ENCODE peak calls at places on chromosomes 1 and 21, in ten cellular contexts. One of them, this sample, is unnamed.

GRCh38 chr1:209876091-209876800 is 48.5 kb downstream of the UTP25 start:
- DNase-seq in ascending aorta: no peak
- DNase-seq in left lobe of liver: no peak
- DNase-seq in activated T-helper 1 cell treated with anti-CD3 and anti-CD28 coated beads, Interleukin-2, amount 50 U/mL, for 16 hours: no peak
- DNase-seq in GM20000: no peak
- DNase-seq in lower leg skin: no peak
- DNase-seq in AG10803: peak
- DNase-seq in NCI-H510A treated with DMSO at 0.1 percent for 48 hours: peak
- DNase-seq in stimulated activated CD8-positive, alpha-beta memory T cell treated with anti-CD3 and anti-CD28 coated beads, Interleukin-4, amount 100 ng/mL, for 1 hour: no peak
- DNase-seq in foreskin fibroblast: no peak
- DNase-seq in this sample: no peak

GRCh38 chr1:1337793-1338147 is 6.7 kb downstream of the TAS1R3 start:
- DNase-seq in ascending aorta: no peak
- DNase-seq in left lobe of liver: no peak
- DNase-seq in activated T-helper 1 cell treated with anti-CD3 and anti-CD28 coated beads, Interleukin-2, amount 50 U/mL, for 16 hours: no peak
- DNase-seq in GM20000: peak
- DNase-seq in lower leg skin: no peak
- DNase-seq in AG10803: no peak
- DNase-seq in NCI-H510A treated with DMSO at 0.1 percent for 48 hours: no peak
- DNase-seq in stimulated activated CD8-positive, alpha-beta memory T cell treated with anti-CD3 and anti-CD28 coated beads, Interleukin-4, amount 100 ng/mL, for 1 hour: no peak
- DNase-seq in foreskin fibroblast: no peak
- DNase-seq in this sample: no peak

GRCh38 chr1:15703562-15703961 is 19.4 kb downstream of the PLEKHM2 start:
- DNase-seq in ascending aorta: peak
- DNase-seq in left lobe of liver: no peak
- DNase-seq in activated T-helper 1 cell treated with anti-CD3 and anti-CD28 coated beads, Interleukin-2, amount 50 U/mL, for 16 hours: no peak
- DNase-seq in GM20000: no peak
- DNase-seq in lower leg skin: peak
- DNase-seq in AG10803: peak
- DNase-seq in NCI-H510A treated with DMSO at 0.1 percent for 48 hours: no peak
- DNase-seq in stimulated activated CD8-positive, alpha-beta memory T cell treated with anti-CD3 and anti-CD28 coated beads, Interleukin-4, amount 100 ng/mL, for 1 hour: no peak
- DNase-seq in foreskin fibroblast: peak
- DNase-seq in this sample: peak

GRCh38 chr1:155077758-155078495 is 710 bp upstream of the EFNA3 start:
- DNase-seq in ascending aorta: no peak
- DNase-seq in left lobe of liver: no peak
- DNase-seq in activated T-helper 1 cell treated with anti-CD3 and anti-CD28 coated beads, Interleukin-2, amount 50 U/mL, for 16 hours: no peak
- DNase-seq in GM20000: no peak
- DNase-seq in lower leg skin: no peak
- DNase-seq in AG10803: no peak
- DNase-seq in NCI-H510A treated with DMSO at 0.1 percent for 48 hours: no peak
- DNase-seq in stimulated activated CD8-positive, alpha-beta memory T cell treated with anti-CD3 and anti-CD28 coated beads, Interleukin-4, amount 100 ng/mL, for 1 hour: no peak
- DNase-seq in foreskin fibroblast: no peak
- DNase-seq in this sample: no peak

GRCh38 chr1:217188280-217189235 is 442.3 kb downstream of the GPATCH2 start:
- DNase-seq in ascending aorta: no peak
- DNase-seq in left lobe of liver: no peak
- DNase-seq in activated T-helper 1 cell treated with anti-CD3 and anti-CD28 coated beads, Interleukin-2, amount 50 U/mL, for 16 hours: no peak
- DNase-seq in GM20000: no peak
- DNase-seq in lower leg skin: no peak
- DNase-seq in AG10803: no peak
- DNase-seq in NCI-H510A treated with DMSO at 0.1 percent for 48 hours: no peak
- DNase-seq in stimulated activated CD8-positive, alpha-beta memory T cell treated with anti-CD3 and anti-CD28 coated beads, Interleukin-4, amount 100 ng/mL, for 1 hour: no peak
- DNase-seq in foreskin fibroblast: no peak
- DNase-seq in this sample: no peak

GRCh38 chr1:184639205-184639604 is 115.5 kb downstream of the EDEM3 start:
- DNase-seq in ascending aorta: no peak
- DNase-seq in left lobe of liver: no peak
- DNase-seq in activated T-helper 1 cell treated with anti-CD3 and anti-CD28 coated beads, Interleukin-2, amount 50 U/mL, for 16 hours: no peak
- DNase-seq in GM20000: no peak
- DNase-seq in lower leg skin: no peak
- DNase-seq in AG10803: no peak
- DNase-seq in NCI-H510A treated with DMSO at 0.1 percent for 48 hours: no peak
- DNase-seq in stimulated activated CD8-positive, alpha-beta memory T cell treated with anti-CD3 and anti-CD28 coated beads, Interleukin-4, amount 100 ng/mL, for 1 hour: no peak
- DNase-seq in foreskin fibroblast: no peak
- DNase-seq in this sample: no peak

GRCh38 chr1:230407351-230407750 is 18.8 kb downstream of the PGBD5 start:
- DNase-seq in ascending aorta: peak
- DNase-seq in left lobe of liver: no peak
- DNase-seq in activated T-helper 1 cell treated with anti-CD3 and anti-CD28 coated beads, Interleukin-2, amount 50 U/mL, for 16 hours: no peak
- DNase-seq in GM20000: no peak
- DNase-seq in lower leg skin: no peak
- DNase-seq in AG10803: no peak
- DNase-seq in NCI-H510A treated with DMSO at 0.1 percent for 48 hours: no peak
- DNase-seq in stimulated activated CD8-positive, alpha-beta memory T cell treated with anti-CD3 and anti-CD28 coated beads, Interleukin-4, amount 100 ng/mL, for 1 hour: no peak
- DNase-seq in foreskin fibroblast: no peak
- DNase-seq in this sample: no peak

GRCh38 chr1:23868848-23869450 is 859 bp upstream of the FUCA1 start:
- DNase-seq in ascending aorta: no peak
- DNase-seq in left lobe of liver: no peak
- DNase-seq in activated T-helper 1 cell treated with anti-CD3 and anti-CD28 coated beads, Interleukin-2, amount 50 U/mL, for 16 hours: no peak
- DNase-seq in GM20000: peak
- DNase-seq in lower leg skin: no peak
- DNase-seq in AG10803: no peak
- DNase-seq in NCI-H510A treated with DMSO at 0.1 percent for 48 hours: no peak
- DNase-seq in stimulated activated CD8-positive, alpha-beta memory T cell treated with anti-CD3 and anti-CD28 coated beads, Interleukin-4, amount 100 ng/mL, for 1 hour: no peak
- DNase-seq in foreskin fibroblast: no peak
- DNase-seq in this sample: no peak

GRCh38 chr1:110309139-110309538 is 30.0 kb upstream of the RBM15 start:
- DNase-seq in ascending aorta: no peak
- DNase-seq in left lobe of liver: no peak
- DNase-seq in activated T-helper 1 cell treated with anti-CD3 and anti-CD28 coated beads, Interleukin-2, amount 50 U/mL, for 16 hours: no peak
- DNase-seq in GM20000: no peak
- DNase-seq in lower leg skin: no peak
- DNase-seq in AG10803: peak
- DNase-seq in NCI-H510A treated with DMSO at 0.1 percent for 48 hours: peak
- DNase-seq in stimulated activated CD8-positive, alpha-beta memory T cell treated with anti-CD3 and anti-CD28 coated beads, Interleukin-4, amount 100 ng/mL, for 1 hour: no peak
- DNase-seq in foreskin fibroblast: no peak
- DNase-seq in this sample: peak

GRCh38 chr21:42553435-42553834 is 39.8 kb downstream of the SLC37A1 start:
- DNase-seq in ascending aorta: no peak
- DNase-seq in left lobe of liver: no peak
- DNase-seq in activated T-helper 1 cell treated with anti-CD3 and anti-CD28 coated beads, Interleukin-2, amount 50 U/mL, for 16 hours: no peak
- DNase-seq in GM20000: no peak
- DNase-seq in lower leg skin: no peak
- DNase-seq in AG10803: no peak
- DNase-seq in NCI-H510A treated with DMSO at 0.1 percent for 48 hours: no peak
- DNase-seq in stimulated activated CD8-positive, alpha-beta memory T cell treated with anti-CD3 and anti-CD28 coated beads, Interleukin-4, amount 100 ng/mL, for 1 hour: no peak
- DNase-seq in foreskin fibroblast: no peak
- DNase-seq in this sample: no peak

GRCh38 chr1:10071640-10072039 is 38.9 kb downstream of the UBE4B start:
- DNase-seq in ascending aorta: no peak
- DNase-seq in left lobe of liver: no peak
- DNase-seq in activated T-helper 1 cell treated with anti-CD3 and anti-CD28 coated beads, Interleukin-2, amount 50 U/mL, for 16 hours: no peak
- DNase-seq in GM20000: no peak
- DNase-seq in lower leg skin: no peak
- DNase-seq in AG10803: no peak
- DNase-seq in NCI-H510A treated with DMSO at 0.1 percent for 48 hours: no peak
- DNase-seq in stimulated activated CD8-positive, alpha-beta memory T cell treated with anti-CD3 and anti-CD28 coated beads, Interleukin-4, amount 100 ng/mL, for 1 hour: no peak
- DNase-seq in foreskin fibroblast: no peak
- DNase-seq in this sample: no peak

GRCh38 chr1:119451158-119451557 is 36.2 kb downstream of the HSD3B2 start:
- DNase-seq in ascending aorta: no peak
- DNase-seq in left lobe of liver: no peak
- DNase-seq in activated T-helper 1 cell treated with anti-CD3 and anti-CD28 coated beads, Interleukin-2, amount 50 U/mL, for 16 hours: no peak
- DNase-seq in GM20000: no peak
- DNase-seq in lower leg skin: no peak
- DNase-seq in AG10803: no peak
- DNase-seq in NCI-H510A treated with DMSO at 0.1 percent for 48 hours: no peak
- DNase-seq in stimulated activated CD8-positive, alpha-beta memory T cell treated with anti-CD3 and anti-CD28 coated beads, Interleukin-4, amount 100 ng/mL, for 1 hour: no peak
- DNase-seq in foreskin fibroblast: no peak
- DNase-seq in this sample: no peak

GRCh38 chr1:221697924-221698425 is 43.9 kb downstream of the DUSP10 start:
- DNase-seq in ascending aorta: no peak
- DNase-seq in left lobe of liver: peak
- DNase-seq in activated T-helper 1 cell treated with anti-CD3 and anti-CD28 coated beads, Interleukin-2, amount 50 U/mL, for 16 hours: no peak
- DNase-seq in GM20000: no peak
- DNase-seq in lower leg skin: no peak
- DNase-seq in AG10803: peak
- DNase-seq in NCI-H510A treated with DMSO at 0.1 percent for 48 hours: no peak
- DNase-seq in stimulated activated CD8-positive, alpha-beta memory T cell treated with anti-CD3 and anti-CD28 coated beads, Interleukin-4, amount 100 ng/mL, for 1 hour: no peak
- DNase-seq in foreskin fibroblast: peak
- DNase-seq in this sample: no peak

GRCh38 chr1:29469457-29469856 is 233.1 kb downstream of the PTPRU start:
- DNase-seq in ascending aorta: peak
- DNase-seq in left lobe of liver: peak
- DNase-seq in activated T-helper 1 cell treated with anti-CD3 and anti-CD28 coated beads, Interleukin-2, amount 50 U/mL, for 16 hours: no peak
- DNase-seq in GM20000: no peak
- DNase-seq in lower leg skin: no peak
- DNase-seq in AG10803: peak
- DNase-seq in NCI-H510A treated with DMSO at 0.1 percent for 48 hours: no peak
- DNase-seq in stimulated activated CD8-positive, alpha-beta memory T cell treated with anti-CD3 and anti-CD28 coated beads, Interleukin-4, amount 100 ng/mL, for 1 hour: no peak
- DNase-seq in foreskin fibroblast: no peak
- DNase-seq in this sample: no peak

GRCh38 chr1:209207701-209208286 is 375.7 kb upstream of the CAMK1G start:
- DNase-seq in ascending aorta: peak
- DNase-seq in left lobe of liver: peak
- DNase-seq in activated T-helper 1 cell treated with anti-CD3 and anti-CD28 coated beads, Interleukin-2, amount 50 U/mL, for 16 hours: no peak
- DNase-seq in GM20000: peak
- DNase-seq in lower leg skin: peak
- DNase-seq in AG10803: peak
- DNase-seq in NCI-H510A treated with DMSO at 0.1 percent for 48 hours: peak
- DNase-seq in stimulated activated CD8-positive, alpha-beta memory T cell treated with anti-CD3 and anti-CD28 coated beads, Interleukin-4, amount 100 ng/mL, for 1 hour: no peak
- DNase-seq in foreskin fibroblast: peak
- DNase-seq in this sample: peak

GRCh38 chr1:32273389-32274208 is 18.3 kb upstream of the HDAC1 start:
- DNase-seq in ascending aorta: no peak
- DNase-seq in left lobe of liver: no peak
- DNase-seq in activated T-helper 1 cell treated with anti-CD3 and anti-CD28 coated beads, Interleukin-2, amount 50 U/mL, for 16 hours: peak
- DNase-seq in GM20000: no peak
- DNase-seq in lower leg skin: no peak
- DNase-seq in AG10803: no peak
- DNase-seq in NCI-H510A treated with DMSO at 0.1 percent for 48 hours: peak
- DNase-seq in stimulated activated CD8-positive, alpha-beta memory T cell treated with anti-CD3 and anti-CD28 coated beads, Interleukin-4, amount 100 ng/mL, for 1 hour: peak
- DNase-seq in foreskin fibroblast: no peak
- DNase-seq in this sample: peak

GRCh38 chr1:158654570-158654969 is 31.9 kb downstream of the SPTA1 start:
- DNase-seq in ascending aorta: no peak
- DNase-seq in left lobe of liver: no peak
- DNase-seq in activated T-helper 1 cell treated with anti-CD3 and anti-CD28 coated beads, Interleukin-2, amount 50 U/mL, for 16 hours: no peak
- DNase-seq in GM20000: no peak
- DNase-seq in lower leg skin: no peak
- DNase-seq in AG10803: no peak
- DNase-seq in NCI-H510A treated with DMSO at 0.1 percent for 48 hours: peak
- DNase-seq in stimulated activated CD8-positive, alpha-beta memory T cell treated with anti-CD3 and anti-CD28 coated beads, Interleukin-4, amount 100 ng/mL, for 1 hour: no peak
- DNase-seq in foreskin fibroblast: no peak
- DNase-seq in this sample: no peak

GRCh38 chr1:6288674-6289073 is 27.8 kb upstream of the GPR153 start:
- DNase-seq in ascending aorta: no peak
- DNase-seq in left lobe of liver: no peak
- DNase-seq in activated T-helper 1 cell treated with anti-CD3 and anti-CD28 coated beads, Interleukin-2, amount 50 U/mL, for 16 hours: no peak
- DNase-seq in GM20000: no peak
- DNase-seq in lower leg skin: no peak
- DNase-seq in AG10803: no peak
- DNase-seq in NCI-H510A treated with DMSO at 0.1 percent for 48 hours: no peak
- DNase-seq in stimulated activated CD8-positive, alpha-beta memory T cell treated with anti-CD3 and anti-CD28 coated beads, Interleukin-4, amount 100 ng/mL, for 1 hour: no peak
- DNase-seq in foreskin fibroblast: no peak
- DNase-seq in this sample: no peak

GRCh38 chr21:25790122-25790951 is 55.6 kb downstream of the GABPA start:
- DNase-seq in ascending aorta: no peak
- DNase-seq in left lobe of liver: no peak
- DNase-seq in activated T-helper 1 cell treated with anti-CD3 and anti-CD28 coated beads, Interleukin-2, amount 50 U/mL, for 16 hours: no peak
- DNase-seq in GM20000: peak
- DNase-seq in lower leg skin: no peak
- DNase-seq in AG10803: peak
- DNase-seq in NCI-H510A treated with DMSO at 0.1 percent for 48 hours: peak
- DNase-seq in stimulated activated CD8-positive, alpha-beta memory T cell treated with anti-CD3 and anti-CD28 coated beads, Interleukin-4, amount 100 ng/mL, for 1 hour: no peak
- DNase-seq in foreskin fibroblast: peak
- DNase-seq in this sample: peak

GRCh38 chr1:202279806-202280205 is 61.9 kb downstream of the UBE2T start:
- DNase-seq in ascending aorta: no peak
- DNase-seq in left lobe of liver: no peak
- DNase-seq in activated T-helper 1 cell treated with anti-CD3 and anti-CD28 coated beads, Interleukin-2, amount 50 U/mL, for 16 hours: no peak
- DNase-seq in GM20000: no peak
- DNase-seq in lower leg skin: no peak
- DNase-seq in AG10803: no peak
- DNase-seq in NCI-H510A treated with DMSO at 0.1 percent for 48 hours: no peak
- DNase-seq in stimulated activated CD8-positive, alpha-beta memory T cell treated with anti-CD3 and anti-CD28 coated beads, Interleukin-4, amount 100 ng/mL, for 1 hour: no peak
- DNase-seq in foreskin fibroblast: no peak
- DNase-seq in this sample: peak

GRCh38 chr1:36965301-36966159 is 68.8 kb downstream of the GRIK3 start:
- DNase-seq in ascending aorta: no peak
- DNase-seq in left lobe of liver: no peak
- DNase-seq in activated T-helper 1 cell treated with anti-CD3 and anti-CD28 coated beads, Interleukin-2, amount 50 U/mL, for 16 hours: no peak
- DNase-seq in GM20000: no peak
- DNase-seq in lower leg skin: no peak
- DNase-seq in AG10803: no peak
- DNase-seq in NCI-H510A treated with DMSO at 0.1 percent for 48 hours: no peak
- DNase-seq in stimulated activated CD8-positive, alpha-beta memory T cell treated with anti-CD3 and anti-CD28 coated beads, Interleukin-4, amount 100 ng/mL, for 1 hour: no peak
- DNase-seq in foreskin fibroblast: no peak
- DNase-seq in this sample: no peak

GRCh38 chr1:222084996-222085395 is 343.1 kb upstream of the DUSP10 start:
- DNase-seq in ascending aorta: no peak
- DNase-seq in left lobe of liver: no peak
- DNase-seq in activated T-helper 1 cell treated with anti-CD3 and anti-CD28 coated beads, Interleukin-2, amount 50 U/mL, for 16 hours: no peak
- DNase-seq in GM20000: no peak
- DNase-seq in lower leg skin: no peak
- DNase-seq in AG10803: peak
- DNase-seq in NCI-H510A treated with DMSO at 0.1 percent for 48 hours: no peak
- DNase-seq in stimulated activated CD8-positive, alpha-beta memory T cell treated with anti-CD3 and anti-CD28 coated beads, Interleukin-4, amount 100 ng/mL, for 1 hour: no peak
- DNase-seq in foreskin fibroblast: peak
- DNase-seq in this sample: no peak

GRCh38 chr21:37074195-37074510 is 1.1 kb downstream of the TTC3 start:
- DNase-seq in ascending aorta: no peak
- DNase-seq in left lobe of liver: no peak
- DNase-seq in activated T-helper 1 cell treated with anti-CD3 and anti-CD28 coated beads, Interleukin-2, amount 50 U/mL, for 16 hours: no peak
- DNase-seq in GM20000: no peak
- DNase-seq in lower leg skin: no peak
- DNase-seq in AG10803: no peak
- DNase-seq in NCI-H510A treated with DMSO at 0.1 percent for 48 hours: no peak
- DNase-seq in stimulated activated CD8-positive, alpha-beta memory T cell treated with anti-CD3 and anti-CD28 coated beads, Interleukin-4, amount 100 ng/mL, for 1 hour: no peak
- DNase-seq in foreskin fibroblast: no peak
- DNase-seq in this sample: no peak

GRCh38 chr1:225653463-225654276 is 747 bp upstream of the ENAH start:
- DNase-seq in ascending aorta: peak
- DNase-seq in left lobe of liver: peak
- DNase-seq in activated T-helper 1 cell treated with anti-CD3 and anti-CD28 coated beads, Interleukin-2, amount 50 U/mL, for 16 hours: no peak
- DNase-seq in GM20000: peak
- DNase-seq in lower leg skin: peak
- DNase-seq in AG10803: peak
- DNase-seq in NCI-H510A treated with DMSO at 0.1 percent for 48 hours: peak
- DNase-seq in stimulated activated CD8-positive, alpha-beta memory T cell treated with anti-CD3 and anti-CD28 coated beads, Interleukin-4, amount 100 ng/mL, for 1 hour: no peak
- DNase-seq in foreskin fibroblast: peak
- DNase-seq in this sample: peak

GRCh38 chr1:41727749-41728115 is 191.0 kb downstream of the HIVEP3 start:
- DNase-seq in ascending aorta: no peak
- DNase-seq in left lobe of liver: no peak
- DNase-seq in activated T-helper 1 cell treated with anti-CD3 and anti-CD28 coated beads, Interleukin-2, amount 50 U/mL, for 16 hours: no peak
- DNase-seq in GM20000: no peak
- DNase-seq in lower leg skin: no peak
- DNase-seq in AG10803: no peak
- DNase-seq in NCI-H510A treated with DMSO at 0.1 percent for 48 hours: no peak
- DNase-seq in stimulated activated CD8-positive, alpha-beta memory T cell treated with anti-CD3 and anti-CD28 coated beads, Interleukin-4, amount 100 ng/mL, for 1 hour: no peak
- DNase-seq in foreskin fibroblast: no peak
- DNase-seq in this sample: no peak

GRCh38 chr1:26066160-26066559 is 1.3 kb downstream of the TRIM63 start:
- DNase-seq in ascending aorta: no peak
- DNase-seq in left lobe of liver: no peak
- DNase-seq in activated T-helper 1 cell treated with anti-CD3 and anti-CD28 coated beads, Interleukin-2, amount 50 U/mL, for 16 hours: no peak
- DNase-seq in GM20000: no peak
- DNase-seq in lower leg skin: no peak
- DNase-seq in AG10803: no peak
- DNase-seq in NCI-H510A treated with DMSO at 0.1 percent for 48 hours: no peak
- DNase-seq in stimulated activated CD8-positive, alpha-beta memory T cell treated with anti-CD3 and anti-CD28 coated beads, Interleukin-4, amount 100 ng/mL, for 1 hour: no peak
- DNase-seq in foreskin fibroblast: no peak
- DNase-seq in this sample: no peak

GRCh38 chr1:37238376-37239224 is 204.3 kb upstream of the GRIK3 start:
- DNase-seq in ascending aorta: no peak
- DNase-seq in left lobe of liver: no peak
- DNase-seq in activated T-helper 1 cell treated with anti-CD3 and anti-CD28 coated beads, Interleukin-2, amount 50 U/mL, for 16 hours: no peak
- DNase-seq in GM20000: no peak
- DNase-seq in lower leg skin: no peak
- DNase-seq in AG10803: no peak
- DNase-seq in NCI-H510A treated with DMSO at 0.1 percent for 48 hours: peak
- DNase-seq in stimulated activated CD8-positive, alpha-beta memory T cell treated with anti-CD3 and anti-CD28 coated beads, Interleukin-4, amount 100 ng/mL, for 1 hour: no peak
- DNase-seq in foreskin fibroblast: no peak
- DNase-seq in this sample: no peak

GRCh38 chr1:163202833-163203451 is at the start of gene RGS5:
- DNase-seq in ascending aorta: peak
- DNase-seq in left lobe of liver: no peak
- DNase-seq in activated T-helper 1 cell treated with anti-CD3 and anti-CD28 coated beads, Interleukin-2, amount 50 U/mL, for 16 hours: no peak
- DNase-seq in GM20000: no peak
- DNase-seq in lower leg skin: no peak
- DNase-seq in AG10803: peak
- DNase-seq in NCI-H510A treated with DMSO at 0.1 percent for 48 hours: no peak
- DNase-seq in stimulated activated CD8-positive, alpha-beta memory T cell treated with anti-CD3 and anti-CD28 coated beads, Interleukin-4, amount 100 ng/mL, for 1 hour: no peak
- DNase-seq in foreskin fibroblast: no peak
- DNase-seq in this sample: peak

This sample was measured in adipocyte.